ENCODE peak calls at places on chromosomes 5 and 9, in ten cellular contexts. One of them, this sample, is unnamed.

GRCh38 chr5:32312682-32313523 is at the start of gene MTMR12:
- DNase-seq in epithelial cell of prostate: peak
- DNase-seq in activated CD8-positive, alpha-beta memory T cell treated with anti-CD3 and anti-CD28 coated beads for 24 hours: peak
- DNase-seq in naive thymus-derived CD8-positive, alpha-beta T cell: peak
- DNase-seq in NCI-H2171: peak
- DNase-seq in CD4-positive, alpha-beta memory T cell: peak
- DNase-seq in mucosa of gallbladder: peak
- DNase-seq in H9: peak
- DNase-seq in cerebellar cortex: peak
- DNase-seq in A549: peak
- DNase-seq in this sample: peak

GRCh38 chr9:4106081-4106491 is 193.8 kb downstream of the GLIS3 start:
- DNase-seq in activated CD8-positive, alpha-beta memory T cell treated with anti-CD3 and anti-CD28 coated beads for 24 hours: no peak
- DNase-seq in A549: no peak
- DNase-seq in mucosa of gallbladder: peak
- DNase-seq in NCI-H2171: no peak
- DNase-seq in H9: no peak
- DNase-seq in epithelial cell of prostate: peak
- DNase-seq in naive thymus-derived CD8-positive, alpha-beta T cell: no peak
- DNase-seq in cerebellar cortex: no peak
- DNase-seq in CD4-positive, alpha-beta memory T cell: no peak
- DNase-seq in this sample: no peak

GRCh38 chr5:55564716-55565115 is 30.0 kb upstream of the PLPP1 start:
- DNase-seq in NCI-H2171: peak
- DNase-seq in naive thymus-derived CD8-positive, alpha-beta T cell: no peak
- DNase-seq in H9: no peak
- DNase-seq in CD4-positive, alpha-beta memory T cell: no peak
- DNase-seq in activated CD8-positive, alpha-beta memory T cell treated with anti-CD3 and anti-CD28 coated beads for 24 hours: no peak
- DNase-seq in epithelial cell of prostate: peak
- DNase-seq in cerebellar cortex: no peak
- DNase-seq in mucosa of gallbladder: no peak
- DNase-seq in A549: peak
- DNase-seq in this sample: no peak

GRCh38 chr9:21395778-21396717 is 10.8 kb upstream of the IFNA2 start:
- DNase-seq in activated CD8-positive, alpha-beta memory T cell treated with anti-CD3 and anti-CD28 coated beads for 24 hours: peak
- DNase-seq in CD4-positive, alpha-beta memory T cell: peak
- DNase-seq in mucosa of gallbladder: peak
- DNase-seq in H9: peak
- DNase-seq in A549: peak
- DNase-seq in naive thymus-derived CD8-positive, alpha-beta T cell: peak
- DNase-seq in cerebellar cortex: peak
- DNase-seq in epithelial cell of prostate: no peak
- DNase-seq in NCI-H2171: no peak
- DNase-seq in this sample: no peak

GRCh38 chr5:179275381-179275878 is 69.8 kb downstream of the ADAMTS2 start:
- DNase-seq in activated CD8-positive, alpha-beta memory T cell treated with anti-CD3 and anti-CD28 coated beads for 24 hours: no peak
- DNase-seq in NCI-H2171: no peak
- DNase-seq in mucosa of gallbladder: no peak
- DNase-seq in epithelial cell of prostate: no peak
- DNase-seq in CD4-positive, alpha-beta memory T cell: no peak
- DNase-seq in naive thymus-derived CD8-positive, alpha-beta T cell: no peak
- DNase-seq in A549: no peak
- DNase-seq in cerebellar cortex: no peak
- DNase-seq in H9: no peak
- DNase-seq in this sample: no peak

GRCh38 chr9:89748020-89748670 is 143.3 kb downstream of the GADD45G start:
- DNase-seq in H9: no peak
- DNase-seq in NCI-H2171: no peak
- DNase-seq in epithelial cell of prostate: no peak
- DNase-seq in naive thymus-derived CD8-positive, alpha-beta T cell: no peak
- DNase-seq in A549: no peak
- DNase-seq in mucosa of gallbladder: no peak
- DNase-seq in CD4-positive, alpha-beta memory T cell: no peak
- DNase-seq in cerebellar cortex: no peak
- DNase-seq in activated CD8-positive, alpha-beta memory T cell treated with anti-CD3 and anti-CD28 coated beads for 24 hours: no peak
- DNase-seq in this sample: no peak

GRCh38 chr5:105952875-105953274 is 1717.9 kb downstream of the EFNA5 start:
- DNase-seq in mucosa of gallbladder: no peak
- DNase-seq in H9: no peak
- DNase-seq in A549: no peak
- DNase-seq in epithelial cell of prostate: no peak
- DNase-seq in naive thymus-derived CD8-positive, alpha-beta T cell: no peak
- DNase-seq in cerebellar cortex: no peak
- DNase-seq in activated CD8-positive, alpha-beta memory T cell treated with anti-CD3 and anti-CD28 coated beads for 24 hours: no peak
- DNase-seq in CD4-positive, alpha-beta memory T cell: no peak
- DNase-seq in NCI-H2171: peak
- DNase-seq in this sample: no peak

GRCh38 chr9:114338187-114338586 is 8.5 kb downstream of the ORM2 start:
- DNase-seq in NCI-H2171: no peak
- DNase-seq in cerebellar cortex: no peak
- DNase-seq in A549: no peak
- DNase-seq in epithelial cell of prostate: no peak
- DNase-seq in activated CD8-positive, alpha-beta memory T cell treated with anti-CD3 and anti-CD28 coated beads for 24 hours: no peak
- DNase-seq in CD4-positive, alpha-beta memory T cell: no peak
- DNase-seq in mucosa of gallbladder: no peak
- DNase-seq in H9: no peak
- DNase-seq in naive thymus-derived CD8-positive, alpha-beta T cell: no peak
- DNase-seq in this sample: no peak

GRCh38 chr9:133978226-133979123 is 13.6 kb downstream of the VAV2 start:
- DNase-seq in A549: no peak
- DNase-seq in H9: no peak
- DNase-seq in epithelial cell of prostate: no peak
- DNase-seq in activated CD8-positive, alpha-beta memory T cell treated with anti-CD3 and anti-CD28 coated beads for 24 hours: no peak
- DNase-seq in CD4-positive, alpha-beta memory T cell: no peak
- DNase-seq in naive thymus-derived CD8-positive, alpha-beta T cell: no peak
- DNase-seq in mucosa of gallbladder: no peak
- DNase-seq in NCI-H2171: no peak
- DNase-seq in cerebellar cortex: no peak
- DNase-seq in this sample: no peak

GRCh38 chr5:122358382-122358990 is 46.4 kb downstream of the SNCAIP start:
- DNase-seq in A549: no peak
- DNase-seq in NCI-H2171: no peak
- DNase-seq in H9: no peak
- DNase-seq in activated CD8-positive, alpha-beta memory T cell treated with anti-CD3 and anti-CD28 coated beads for 24 hours: no peak
- DNase-seq in cerebellar cortex: no peak
- DNase-seq in epithelial cell of prostate: no peak
- DNase-seq in CD4-positive, alpha-beta memory T cell: no peak
- DNase-seq in naive thymus-derived CD8-positive, alpha-beta T cell: no peak
- DNase-seq in mucosa of gallbladder: no peak
- DNase-seq in this sample: no peak

GRCh38 chr5:34459908-34460307 is 196.2 kb upstream of the RAI14 start:
- DNase-seq in activated CD8-positive, alpha-beta memory T cell treated with anti-CD3 and anti-CD28 coated beads for 24 hours: no peak
- DNase-seq in A549: no peak
- DNase-seq in NCI-H2171: no peak
- DNase-seq in naive thymus-derived CD8-positive, alpha-beta T cell: no peak
- DNase-seq in mucosa of gallbladder: no peak
- DNase-seq in CD4-positive, alpha-beta memory T cell: no peak
- DNase-seq in cerebellar cortex: no peak
- DNase-seq in H9: no peak
- DNase-seq in epithelial cell of prostate: no peak
- DNase-seq in this sample: no peak

GRCh38 chr5:132766020-132766805 is 10.8 kb downstream of the SEPTIN8 start:
- DNase-seq in naive thymus-derived CD8-positive, alpha-beta T cell: no peak
- DNase-seq in CD4-positive, alpha-beta memory T cell: no peak
- DNase-seq in NCI-H2171: no peak
- DNase-seq in A549: no peak
- DNase-seq in mucosa of gallbladder: no peak
- DNase-seq in cerebellar cortex: no peak
- DNase-seq in activated CD8-positive, alpha-beta memory T cell treated with anti-CD3 and anti-CD28 coated beads for 24 hours: peak
- DNase-seq in H9: peak
- DNase-seq in epithelial cell of prostate: no peak
- DNase-seq in this sample: no peak

GRCh38 chr5:36373527-36374086 is 71.9 kb upstream of the RANBP3L start:
- DNase-seq in NCI-H2171: no peak
- DNase-seq in activated CD8-positive, alpha-beta memory T cell treated with anti-CD3 and anti-CD28 coated beads for 24 hours: no peak
- DNase-seq in CD4-positive, alpha-beta memory T cell: no peak
- DNase-seq in epithelial cell of prostate: peak
- DNase-seq in H9: no peak
- DNase-seq in cerebellar cortex: no peak
- DNase-seq in A549: peak
- DNase-seq in mucosa of gallbladder: peak
- DNase-seq in naive thymus-derived CD8-positive, alpha-beta T cell: no peak
- DNase-seq in this sample: no peak

GRCh38 chr9:120870206-120870605 is 6.8 kb downstream of the PHF19 start:
- DNase-seq in naive thymus-derived CD8-positive, alpha-beta T cell: no peak
- DNase-seq in NCI-H2171: no peak
- DNase-seq in mucosa of gallbladder: no peak
- DNase-seq in A549: no peak
- DNase-seq in H9: no peak
- DNase-seq in epithelial cell of prostate: no peak
- DNase-seq in activated CD8-positive, alpha-beta memory T cell treated with anti-CD3 and anti-CD28 coated beads for 24 hours: no peak
- DNase-seq in cerebellar cortex: no peak
- DNase-seq in CD4-positive, alpha-beta memory T cell: no peak
- DNase-seq in this sample: no peak

GRCh38 chr9:136787690-136788400 is 3.3 kb upstream of the TMEM141 start:
- DNase-seq in cerebellar cortex: peak
- DNase-seq in NCI-H2171: peak
- DNase-seq in CD4-positive, alpha-beta memory T cell: peak
- DNase-seq in mucosa of gallbladder: peak
- DNase-seq in H9: peak
- DNase-seq in naive thymus-derived CD8-positive, alpha-beta T cell: peak
- DNase-seq in epithelial cell of prostate: no peak
- DNase-seq in activated CD8-positive, alpha-beta memory T cell treated with anti-CD3 and anti-CD28 coated beads for 24 hours: peak
- DNase-seq in A549: peak
- DNase-seq in this sample: no peak

GRCh38 chr5:100762163-100762562 is 140.9 kb downstream of the ST8SIA4 start:
- DNase-seq in naive thymus-derived CD8-positive, alpha-beta T cell: no peak
- DNase-seq in NCI-H2171: no peak
- DNase-seq in CD4-positive, alpha-beta memory T cell: no peak
- DNase-seq in mucosa of gallbladder: no peak
- DNase-seq in activated CD8-positive, alpha-beta memory T cell treated with anti-CD3 and anti-CD28 coated beads for 24 hours: no peak
- DNase-seq in H9: no peak
- DNase-seq in epithelial cell of prostate: no peak
- DNase-seq in A549: no peak
- DNase-seq in cerebellar cortex: no peak
- DNase-seq in this sample: no peak

GRCh38 chr9:33172256-33172678 is 5.1 kb upstream of the B4GALT1 start:
- DNase-seq in A549: no peak
- DNase-seq in activated CD8-positive, alpha-beta memory T cell treated with anti-CD3 and anti-CD28 coated beads for 24 hours: no peak
- DNase-seq in mucosa of gallbladder: no peak
- DNase-seq in NCI-H2171: no peak
- DNase-seq in H9: no peak
- DNase-seq in epithelial cell of prostate: no peak
- DNase-seq in cerebellar cortex: no peak
- DNase-seq in CD4-positive, alpha-beta memory T cell: no peak
- DNase-seq in naive thymus-derived CD8-positive, alpha-beta T cell: no peak
- DNase-seq in this sample: no peak

GRCh38 chr5:54736003-54736797 is 218.6 kb downstream of the SNX18 start:
- DNase-seq in NCI-H2171: no peak
- DNase-seq in cerebellar cortex: no peak
- DNase-seq in naive thymus-derived CD8-positive, alpha-beta T cell: no peak
- DNase-seq in mucosa of gallbladder: no peak
- DNase-seq in A549: no peak
- DNase-seq in activated CD8-positive, alpha-beta memory T cell treated with anti-CD3 and anti-CD28 coated beads for 24 hours: no peak
- DNase-seq in H9: no peak
- DNase-seq in epithelial cell of prostate: no peak
- DNase-seq in CD4-positive, alpha-beta memory T cell: no peak
- DNase-seq in this sample: no peak